ENCODE peak calls at places on chromosome 20, in six cellular contexts. W is IMR-90, J is neuronal stem cell, H is trophoblast cell, D is H1, V is mesenchymal stem cell. E is an unnamed sample.

GRCh38 chr20:37885593-37886507 is 17.1 kb upstream of the VSTM2L start:
- DNase-seq in H (no peak), D (no peak), W (no peak), J (no peak), V (no peak), E (no peak)

GRCh38 chr20:54132612-54133433 is 41.0 kb downstream of the CYP24A1 start:
- DNase-seq in D (no peak), V (peak; percentile 97), J (peak; percentile 35), W (peak; percentile 98), H (peak; percentile 99), E (peak; percentile 82)

GRCh38 chr20:10634683-10635411 is 39.0 kb downstream of the JAG1 start:
- DNase-seq in H (peak; percentile 74), D (no peak), J (no peak), V (peak; percentile 73), W (peak; percentile 92), E (no peak)

GRCh38 chr20:57900226-57900905 is 190.6 kb upstream of the PMEPA1 start:
- DNase-seq in W (no peak), D (no peak), H (no peak), V (no peak), J (no peak), E (peak; percentile 67)

GRCh38 chr20:11814276-11814675 is 103.4 kb upstream of the BTBD3 start:
- DNase-seq in J (no peak), D (no peak), H (peak; percentile 66), V (peak; percentile 45), W (peak; percentile 91), E (peak; percentile 4)

GRCh38 chr20:61636531-61637116 is 384.6 kb downstream of the CDH4 start:
- DNase-seq in D (no peak), V (no peak), H (no peak), J (no peak), W (no peak), E (no peak)

GRCh38 chr20:34049897-34050695 is 56.4 kb downstream of the RALY start:
- DNase-seq in D (no peak), V (no peak), W (no peak), H (no peak), J (no peak), E (no peak)

GRCh38 chr20:38130687-38131587 is 34.1 kb downstream of the TGM2 start:
- DNase-seq in W (no peak), V (no peak), H (no peak), J (no peak), D (no peak), E (no peak)

GRCh38 chr20:58986286-58986967 is 5.4 kb downstream of the NELFCD start:
- DNase-seq in V (no peak), H (no peak), J (no peak), W (no peak), D (no peak), E (no peak)

GRCh38 chr20:59008715-59009336 is 1.8 kb upstream of the CTSZ start:
- DNase-seq in V (no peak), D (no peak), J (no peak), W (no peak), H (no peak), E (no peak)

GRCh38 chr20:63542696-63543095 is 4.9 kb downstream of the SRMS start:
- DNase-seq in D (no peak), J (no peak), H (no peak), W (no peak), V (no peak), E (no peak)

GRCh38 chr20:54557836-54558590 is 82.6 kb downstream of the DOK5 start:
- DNase-seq in W (peak; percentile 50), D (no peak), J (no peak), V (no peak), H (no peak), E (no peak)

GRCh38 chr20:34216382-34216742 is 24.9 kb upstream of the ASIP start:
- DNase-seq in W (no peak), J (no peak), H (no peak), V (no peak), D (no peak), E (no peak)

GRCh38 chr20:52493177-52493711 is 301.7 kb upstream of the ZFP64 start:
- DNase-seq in H (no peak), W (peak; percentile 36), J (no peak), V (peak; percentile 87), D (no peak), E (no peak)

GRCh38 chr20:59240006-59240405 is 60.4 kb upstream of the EDN3 start:
- DNase-seq in W (no peak), V (no peak), J (no peak), H (peak; percentile 81), D (no peak), E (peak; percentile 7)

GRCh38 chr20:57425150-57426013 is 34.2 kb downstream of the RBM38 start:
- DNase-seq in V (no peak), H (no peak), D (no peak), J (no peak), W (peak; percentile 8), E (peak; percentile 29)

GRCh38 chr20:32539817-32540675 is 45.1 kb downstream of the NOL4L start:
- DNase-seq in H (no peak), W (no peak), J (no peak), V (no peak), D (no peak), E (no peak)

GRCh38 chr20:36835025-36835424 is 40.9 kb upstream of the TLDC2 start:
- DNase-seq in W (no peak), H (no peak), J (no peak), V (no peak), D (no peak), E (no peak)

GRCh38 chr20:36830791-36831691 is 44.9 kb upstream of the TLDC2 start:
- DNase-seq in J (no peak), D (no peak), V (no peak), H (no peak), W (peak; percentile 23), E (no peak)

GRCh38 chr20:36833275-36834020 is 42.5 kb upstream of the TLDC2 start:
- DNase-seq in J (no peak), D (no peak), V (peak; percentile 96), W (peak; percentile 95), H (no peak), E (no peak)

GRCh38 chr20:36835453-36836198 is 40.3 kb upstream of the TLDC2 start:
- DNase-seq in H (peak; percentile 96), J (peak; percentile 84), W (peak; percentile 96), D (peak; percentile 87), V (peak; percentile 97), E (peak; percentile 98)

GRCh38 chr20:36832791-36833190 is 43.1 kb upstream of the TLDC2 start:
- DNase-seq in W (no peak), J (no peak), D (no peak), H (no peak), V (peak; percentile 47), E (no peak)
- H3K4me1 ChIP-seq in W (peaks cover 44% of the 10 kb centered on the region), J (peaks cover 11% of the 10 kb centered on the region), D (peaks cover 7% of the 10 kb centered on the region), H (peaks cover 6% of the 10 kb centered on the region), V (peaks cover 35% of the 10 kb centered on the region), E (peaks cover 2% of the 10 kb centered on the region)

DNA sequence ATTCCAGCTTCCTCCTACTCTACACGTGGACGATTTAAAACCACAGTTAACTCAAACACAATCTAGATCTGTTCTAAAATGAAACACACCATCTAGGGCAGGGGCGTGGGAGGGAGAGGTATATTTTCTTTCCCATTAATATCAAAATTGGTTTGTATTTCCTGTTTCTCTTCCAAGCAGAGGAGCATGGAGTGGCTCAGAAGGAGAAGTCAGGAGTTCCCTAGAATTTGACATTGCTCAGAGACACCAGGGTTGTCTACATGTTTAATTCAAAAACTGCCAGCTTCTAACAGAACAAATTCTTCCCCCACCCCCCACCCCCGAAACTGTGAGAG is 2.3 kb downstream of the PREX1 start:
- DNase-seq in V (no peak), D (no peak), W (no peak), J (no peak), H (no peak), E (no peak)
- H3K4me3 ChIP-seq in V (no peak overlapping the region), D (no peak overlapping the region), W (no peak overlapping the region), J (peak overlapping the region; percentile 97), H (no peak overlapping the region), E (peak overlapping the region; percentile 72)

GRCh38 chr20:44211177-44212039 is 837 bp upstream of the OSER1 start:
- DNase-seq in D (no peak), J (no peak), H (peak; percentile 39), W (peak; percentile 48), V (peak; percentile 38), E (no peak)

GRCh38 chr20:44208165-44208564 is 2.4 kb downstream of the OSER1 start:
- DNase-seq in W (no peak), V (no peak), J (no peak), D (no peak), H (no peak), E (no peak)

GRCh38 chr20:44210422-44211176 is at the start of gene OSER1:
- DNase-seq in V (peak; percentile 96), J (peak; percentile 97), H (peak; percentile 99), D (peak; percentile 98), W (peak; percentile 95), E (peak; percentile 99)

GRCh38 chr20:44208770-44209169 is 1.8 kb downstream of the OSER1 start:
- DNase-seq in J (no peak), D (no peak), W (peak; percentile 66), H (peak; percentile 78), V (peak; percentile 58), E (no peak)

DNA sequence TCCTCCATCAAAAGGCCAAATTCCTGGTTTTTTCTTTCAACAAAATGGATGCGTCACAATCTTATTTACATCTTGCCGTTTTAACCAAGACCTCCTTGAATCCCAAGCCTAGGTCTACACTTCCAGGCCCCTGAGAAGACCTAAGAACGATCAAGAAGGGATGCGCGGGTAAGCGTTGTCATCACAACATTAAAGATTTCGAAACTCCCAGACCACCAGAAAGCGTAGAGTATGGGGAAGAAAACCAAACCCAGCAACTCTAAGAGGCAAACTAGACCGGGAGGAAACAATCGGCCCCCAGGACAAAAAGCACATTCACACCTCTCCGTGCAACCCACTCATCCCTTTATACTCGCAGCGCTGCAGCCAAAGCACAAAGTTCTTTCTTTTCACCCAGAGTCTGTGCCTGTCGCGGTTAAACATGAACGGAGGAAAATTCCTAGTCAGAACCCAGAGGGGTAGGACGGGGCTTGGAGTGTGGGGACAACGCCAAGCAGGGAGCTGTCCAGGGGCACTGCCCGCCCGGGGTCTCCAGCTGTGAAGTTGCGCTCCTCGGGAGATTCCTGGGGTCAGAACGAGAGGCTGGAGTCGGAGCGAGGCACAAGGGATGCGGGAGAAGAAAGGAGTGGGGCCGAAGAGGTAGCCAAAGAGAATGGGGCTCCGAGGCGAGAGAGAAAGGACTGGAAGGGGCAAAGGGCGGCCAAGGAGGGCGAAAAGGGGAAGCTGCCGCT is 715 bp downstream of the OSER1 start:
- DNase-seq in D (peak; percentile 66), H (peak; percentile 34), W (peak; percentile 35), J (peak; percentile 47), V (peak; percentile 64), E (peak; percentile 69)
- H2BK120ac ChIP-seq in D (no peak overlapping the region), H (peak overlapping the region; percentile 60), W (peak overlapping the region; percentile 57), J (peak overlapping the region; percentile 85), V (peak overlapping the region; percentile 84), E (no peak overlapping the region)

DNA sequence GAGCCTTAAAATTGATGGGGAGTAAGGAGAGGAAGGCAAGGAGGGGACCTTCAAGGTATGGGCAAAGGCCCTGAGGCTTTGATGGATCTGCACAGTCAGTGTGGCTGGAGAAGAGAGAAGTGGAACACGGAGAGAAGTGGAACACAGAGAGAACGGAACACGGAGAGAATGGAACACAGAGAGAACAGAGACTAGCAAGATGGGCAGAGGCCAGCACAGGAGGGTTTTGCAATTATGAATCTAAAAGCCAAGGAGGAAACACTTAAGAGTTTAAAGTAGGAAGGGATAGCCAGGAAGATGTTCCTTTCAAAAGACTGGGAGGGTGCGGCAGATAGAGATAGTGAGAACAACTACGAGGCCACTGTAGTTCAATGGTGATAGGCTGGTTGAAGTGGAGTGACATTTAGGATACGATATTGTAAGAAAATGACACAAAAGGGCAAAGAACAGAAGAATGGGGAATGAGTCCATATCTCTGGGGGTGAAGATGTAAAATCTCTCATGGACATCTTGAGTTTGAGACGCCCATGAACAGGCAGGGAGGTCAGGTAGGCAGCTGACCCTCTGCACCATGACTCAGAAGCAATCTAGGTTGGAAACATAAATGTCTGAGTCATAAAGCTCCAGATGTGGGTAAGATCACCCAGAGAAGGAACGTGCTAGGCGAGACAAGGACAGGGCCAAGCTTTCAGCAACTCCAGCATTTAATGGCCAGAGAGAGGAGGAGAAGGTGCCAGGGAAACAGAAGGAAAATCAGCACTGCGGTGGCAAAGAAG is 25.4 kb downstream of the ZMYND8 start:
- DNase-seq in J (no peak), W (peak; percentile 92), D (no peak), H (peak; percentile 81), V (peak; percentile 95), E (no peak)
- H3K4me1 ChIP-seq in J (peaks cover 12% of the 10 kb centered on the region), W (peaks cover 18% of the 10 kb centered on the region), D (peaks cover 9% of the 10 kb centered on the region), H (peaks cover 23% of the 10 kb centered on the region), V (peaks cover 14% of the 10 kb centered on the region), E (peaks cover 7% of the 10 kb centered on the region)

E was measured in mesendoderm.